ENCODE peak calls at places on chromosomes 3 and 15, in ten cellular contexts. P, K, G, Y, B, L, E, A, V and N are unnamed samples.
A peak's percentile ranks its signal among the peaks of the same experiment; 100 is the strongest.

GRCh38 chr15:92633418-92633817 is 22.2 kb downstream of the FAM174B start:
- DNase-seq in V (no peak), P (no peak), A (no peak), G (no peak), L (no peak), Y (no peak), E (no peak), K (no peak), B (no peak), N (no peak)

GRCh38 chr3:4772171-4772804 is 206.9 kb upstream of the BHLHE40 start:
- DNase-seq in G (peak; percentile 73), E (peak; percentile 85), V (peak; percentile 84), B (no peak), L (peak; percentile 89), A (peak; percentile 92), P (no peak), K (peak; percentile 27), Y (peak; percentile 71), N (no peak)

GRCh38 chr3:72627276-72627675 is 221.0 kb downstream of the SHQ1 start:
- DNase-seq in L (no peak), E (no peak), G (no peak), V (no peak), A (no peak), P (no peak), Y (no peak), K (no peak), B (no peak), N (no peak)

GRCh38 chr3:171251842-171252241 is 208.4 kb downstream of the TNIK start:
- DNase-seq in A (no peak), B (no peak), Y (no peak), V (no peak), L (no peak), E (no peak), P (no peak), K (no peak), G (no peak), N (no peak)

GRCh38 chr3:197555281-197556261 is at the start of gene BDH1:
- DNase-seq in A (peak; percentile 65), G (peak; percentile 29), Y (no peak), V (peak; percentile 49), K (peak; percentile 38), L (peak; percentile 24), B (peak; percentile 49), P (peak; percentile 79), E (peak; percentile 69), N (peak; percentile 48)

GRCh38 chr3:20043398-20043797 is 3.2 kb downstream of the KAT2B start:
- DNase-seq in V (peak; percentile 83), K (no peak), E (peak; percentile 93), B (no peak), P (no peak), L (peak; percentile 61), Y (peak; percentile 61), A (peak; percentile 86), G (peak; percentile 79), N (peak; percentile 10)

GRCh38 chr3:99945328-99945995 is 127.8 kb downstream of the CMSS1 start:
- DNase-seq in P (no peak), A (no peak), Y (no peak), B (no peak), V (no peak), E (no peak), K (no peak), G (no peak), L (no peak), N (peak; percentile 90)

GRCh38 chr3:123725652-123726400 is 141.0 kb upstream of the HACD2 start:
- DNase-seq in K (no peak), E (no peak), V (no peak), Y (no peak), L (no peak), P (no peak), B (no peak), G (no peak), A (no peak), N (no peak)

GRCh38 chr15:41791547-41791937 is 17.3 kb downstream of the MAPKBP1 start:
- DNase-seq in L (no peak), A (no peak), G (no peak), E (no peak), V (no peak), P (no peak), Y (no peak), B (no peak), K (no peak), N (no peak)
- H3K4me1 ChIP-seq in L (peaks cover 10% of the 10 kb centered on the region), A (peaks cover 42% of the 10 kb centered on the region), G (peaks cover 32% of the 10 kb centered on the region), E (peaks cover 24% of the 10 kb centered on the region), V (peaks cover 49% of the 10 kb centered on the region), P (peaks cover 23% of the 10 kb centered on the region), Y (peaks cover 20% of the 10 kb centered on the region), B (peaks cover 78% of the 10 kb centered on the region), K (peaks cover 44% of the 10 kb centered on the region), N (peaks cover 47% of the 10 kb centered on the region)

DNA sequence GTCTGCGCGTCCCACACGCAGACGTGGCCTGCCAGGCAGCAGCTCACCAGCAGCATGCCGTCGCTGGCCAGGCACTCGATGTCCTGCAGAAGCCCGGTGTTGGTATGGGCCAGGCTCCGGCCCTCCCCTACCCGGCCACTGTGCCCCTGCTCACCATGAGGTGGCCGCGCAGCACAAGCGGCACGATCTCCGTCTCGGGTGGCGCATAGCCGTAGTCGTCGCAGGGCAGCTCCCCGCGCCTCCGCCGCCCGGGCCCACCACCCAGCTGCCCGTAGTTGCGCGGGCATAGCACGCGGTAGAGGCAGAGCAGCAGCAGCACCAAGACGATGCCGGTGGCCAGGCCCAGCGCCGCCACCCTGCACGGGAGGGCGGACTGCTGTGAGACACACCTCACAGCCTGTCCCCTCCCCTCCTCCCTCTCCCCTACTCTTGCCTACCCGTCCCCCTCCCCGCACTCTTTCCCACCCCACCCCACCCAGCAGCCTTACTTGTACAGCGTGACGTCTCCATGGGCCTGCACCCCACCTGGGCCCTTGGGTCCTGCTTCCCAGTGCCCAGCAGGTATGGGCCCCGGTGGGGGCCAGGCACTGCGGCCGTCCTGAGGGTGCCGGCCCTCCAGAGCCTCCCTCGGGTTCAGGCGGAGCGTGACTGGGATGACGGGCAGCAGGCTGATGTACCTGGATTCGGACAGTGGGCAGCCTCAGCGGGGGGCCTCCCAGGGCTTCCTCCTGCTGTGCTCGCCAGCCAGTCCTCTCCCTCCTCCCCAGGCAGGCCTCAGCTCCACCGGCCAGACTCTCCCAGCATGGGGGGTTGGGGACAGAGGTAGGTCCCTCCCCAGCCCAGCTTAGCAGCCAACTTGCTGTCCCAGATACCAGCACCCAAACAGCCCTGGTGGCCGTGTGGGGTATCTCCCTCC is 37.6 kb downstream of the PTPN23 start:
- DNase-seq in E (no peak), K (no peak), Y (no peak), B (no peak), A (no peak), L (no peak), P (no peak), V (no peak), G (no peak), N (no peak)
- H3K4me3 ChIP-seq in E (no peak overlapping the region), K (no peak overlapping the region), Y (no peak overlapping the region), B (no peak overlapping the region), A (no peak overlapping the region), L (no peak overlapping the region), P (no peak overlapping the region), V (no peak overlapping the region), G (no peak overlapping the region), N (no peak overlapping the region)

GRCh38 chr15:78455749-78456148 is 17.7 kb downstream of the IREB2 start:
- DNase-seq in G (no peak), A (peak; percentile 65), Y (peak; percentile 22), K (no peak), V (peak; percentile 31), B (no peak), L (no peak), E (no peak), P (no peak), N (no peak)

GRCh38 chr15:78454992-78455391 is 17.0 kb downstream of the IREB2 start:
- DNase-seq in E (no peak), L (no peak), K (no peak), B (no peak), G (no peak), V (no peak), P (no peak), A (no peak), Y (no peak), N (no peak)

GRCh38 chr15:78456391-78456790 is 18.4 kb downstream of the IREB2 start:
- DNase-seq in A (no peak), K (no peak), Y (no peak), L (no peak), P (no peak), B (no peak), E (no peak), V (no peak), G (no peak), N (no peak)

GRCh38 chr15:78452485-78452884 is 14.5 kb downstream of the IREB2 start:
- DNase-seq in K (no peak), G (no peak), Y (no peak), V (no peak), P (no peak), A (no peak), L (no peak), E (no peak), B (no peak), N (no peak)

GRCh38 chr15:78453447-78453846 is 15.4 kb downstream of the IREB2 start:
- DNase-seq in V (no peak), E (no peak), K (no peak), A (no peak), P (no peak), B (no peak), Y (no peak), G (no peak), L (no peak), N (no peak)
- H3K4me1 ChIP-seq in V (peaks cover 74% of the 10 kb centered on the region), E (peaks cover 62% of the 10 kb centered on the region), K (peaks cover 20% of the 10 kb centered on the region), A (peaks cover 69% of the 10 kb centered on the region), P (no peaks in the 10 kb centered on the region), B (peaks cover 18% of the 10 kb centered on the region), Y (peaks cover 8% of the 10 kb centered on the region), G (peaks cover 53% of the 10 kb centered on the region), L (peaks cover 13% of the 10 kb centered on the region), N (peaks cover 10% of the 10 kb centered on the region)

GRCh38 chr15:73628102-73628501 is 5.1 kb downstream of the NPTN start:
- DNase-seq in E (no peak), P (no peak), A (no peak), L (no peak), B (no peak), K (no peak), V (no peak), G (no peak), Y (no peak), N (no peak)

GRCh38 chr15:73630030-73630429 is 3.2 kb downstream of the NPTN start:
- DNase-seq in Y (no peak), L (no peak), G (no peak), E (no peak), A (no peak), V (no peak), B (no peak), P (no peak), K (peak; percentile 46), N (no peak)

GRCh38 chr15:73630796-73631471 is 2.3 kb downstream of the NPTN start:
- DNase-seq in G (no peak), L (no peak), B (no peak), K (no peak), Y (no peak), A (no peak), V (no peak), E (no peak), P (no peak), N (no peak)

GRCh38 chr15:73631915-73632669 is 1.1 kb downstream of the NPTN start:
- DNase-seq in P (peak; percentile 43), V (no peak), Y (peak; percentile 72), L (peak; percentile 45), G (peak; percentile 43), E (peak; percentile 50), B (peak; percentile 79), A (no peak), K (peak; percentile 49), N (peak; percentile 43)

DNA sequence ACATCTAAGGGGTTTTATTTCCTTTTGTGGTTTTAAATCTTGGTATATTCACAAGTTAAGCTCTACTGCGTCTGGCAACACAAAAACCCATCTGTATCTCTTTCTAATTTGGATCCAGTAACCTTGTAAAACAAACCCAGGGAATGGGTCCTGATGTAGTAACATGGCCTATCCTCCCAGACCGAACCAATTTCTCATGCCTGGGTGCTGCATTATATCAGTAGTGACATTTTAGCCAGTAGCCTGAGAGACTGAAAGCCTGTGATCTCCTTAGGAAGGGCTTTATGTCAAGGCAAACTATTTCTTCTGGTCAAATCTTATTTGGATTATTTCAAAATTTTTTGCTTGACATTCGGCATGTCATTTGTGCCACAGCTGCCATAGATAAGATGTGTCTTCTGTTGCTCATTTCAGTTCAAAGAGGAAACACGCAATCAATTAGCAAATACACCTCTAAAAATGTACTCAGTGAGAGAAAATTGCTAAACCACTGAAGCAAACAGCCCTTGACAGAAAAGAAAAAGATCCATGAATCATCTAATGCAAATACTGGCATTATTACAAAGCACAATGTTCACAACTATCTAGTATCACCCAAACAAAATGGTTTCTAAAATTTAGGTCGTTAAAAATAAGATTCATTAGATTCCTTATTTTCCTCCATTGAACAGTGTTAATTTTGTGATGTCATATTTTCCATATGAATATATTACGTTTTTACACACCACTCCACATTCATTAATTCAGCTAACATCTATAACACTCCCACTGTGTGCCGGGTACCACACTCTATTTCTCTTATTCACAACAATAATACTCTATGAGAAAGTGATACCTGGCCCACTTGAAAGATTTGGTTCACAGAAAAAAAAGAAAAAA is 4.0 kb downstream of the NPTN start:
- DNase-seq in Y (no peak), E (no peak), L (no peak), A (no peak), G (no peak), V (no peak), K (peak; percentile 71), B (peak; percentile 31), P (no peak), N (no peak)
- H3K4me3 ChIP-seq in Y (no peak overlapping the region), E (no peak overlapping the region), L (no peak overlapping the region), A (no peak overlapping the region), G (no peak overlapping the region), V (no peak overlapping the region), K (peak overlapping the region; percentile 90), B (no peak overlapping the region), P (no peak overlapping the region), N (no peak overlapping the region)